ENCODE peak calls at places on chromosomes 4 and X, in eight cellular contexts. O, W, H, G, L, P, V and T are unnamed samples.

GRCh38 chr4:74682567-74683359 is 111.6 kb downstream of the BTC start:
- DNase-seq in O (no peak), W (peak), H (peak), G (peak), L (peak), P (peak), V (peak), T (no peak)

GRCh38 chrX:41984628-41985027 is 61.3 kb upstream of the CASK start:
- DNase-seq in O (no peak), W (no peak), H (no peak), G (no peak), L (no peak), P (no peak), V (no peak), T (no peak)

GRCh38 chr4:17335371-17335770 is 176.5 kb downstream of the QDPR start:
- DNase-seq in O (no peak), W (no peak), H (no peak), G (no peak), L (no peak), P (no peak), V (no peak), T (no peak)

GRCh38 chr4:166512267-166512666 is 639.2 kb downstream of the TLL1 start:
- DNase-seq in O (no peak), W (no peak), H (no peak), G (no peak), L (no peak), P (no peak), V (no peak), T (no peak)

GRCh38 chrX:45767021-45767491 is 566.4 kb upstream of the DIPK2B start:
- DNase-seq in O (no peak), W (peak), H (peak), G (no peak), L (no peak), P (peak), V (peak), T (no peak)

GRCh38 chr4:89158884-89159503 is 47.7 kb downstream of the TIGD2 start:
- DNase-seq in O (no peak), W (peak), H (peak), G (no peak), L (no peak), P (peak), V (peak), T (no peak)

GRCh38 chr4:169922632-169923276 is 103.4 kb downstream of the MFAP3L start:
- DNase-seq in O (no peak), W (no peak), H (peak), G (peak), L (no peak), P (peak), V (no peak), T (no peak)

GRCh38 chrX:107348051-107348450 is 101.4 kb upstream of the FRMPD3 start:
- DNase-seq in O (no peak), W (no peak), H (no peak), G (no peak), L (no peak), P (no peak), V (no peak), T (no peak)

GRCh38 chr4:161920304-161921052 is 243.3 kb downstream of the FSTL5 start:
- DNase-seq in O (no peak), W (no peak), H (no peak), G (no peak), L (no peak), P (no peak), V (no peak), T (no peak)

GRCh38 chr4:85744950-85745349 is 270.0 kb downstream of the ARHGAP24 start:
- DNase-seq in O (no peak), W (no peak), H (no peak), G (no peak), L (no peak), P (no peak), V (no peak), T (no peak)

GRCh38 chr4:105683038-105683437 is 25.5 kb downstream of the INTS12 start:
- DNase-seq in O (peak), W (no peak), H (no peak), G (peak), L (no peak), P (no peak), V (no peak), T (no peak)

GRCh38 chr4:25786497-25787065 is 76.2 kb downstream of the SEL1L3 start:
- DNase-seq in O (no peak), W (no peak), H (no peak), G (no peak), L (no peak), P (no peak), V (peak), T (no peak)

GRCh38 chr4:41455215-41455614 is 82.7 kb upstream of the LIMCH1 start:
- DNase-seq in O (no peak), W (no peak), H (no peak), G (no peak), L (no peak), P (no peak), V (no peak), T (no peak)

GRCh38 chr4:42767669-42768068 is 110.8 kb upstream of the ATP8A1 start:
- DNase-seq in O (no peak), W (no peak), H (no peak), G (no peak), L (no peak), P (no peak), V (no peak), T (no peak)

GRCh38 chr4:101857176-101857575 is 66.6 kb downstream of the BANK1 start:
- DNase-seq in O (no peak), W (no peak), H (peak), G (no peak), L (no peak), P (peak), V (no peak), T (no peak)

GRCh38 chrX:107672955-107673378 is 44.7 kb downstream of the PRPS1 start:
- DNase-seq in O (peak), W (peak), H (peak), G (peak), L (peak), P (peak), V (peak), T (peak)

GRCh38 chrX:137194164-137194563 is 160.4 kb upstream of the GPR101 start:
- DNase-seq in O (no peak), W (peak), H (peak), G (no peak), L (no peak), P (peak), V (peak), T (no peak)

GRCh38 chrX:9611436-9612145 is 146.7 kb downstream of the TBL1X start:
- DNase-seq in O (no peak), W (no peak), H (no peak), G (no peak), L (no peak), P (no peak), V (no peak), T (no peak)

GRCh38 chr4:185738038-185738552 is 73.9 kb downstream of the SORBS2 start:
- DNase-seq in O (no peak), W (peak), H (peak), G (no peak), L (no peak), P (peak), V (peak), T (no peak)

GRCh38 chr4:12179264-12179616 is 750.5 kb upstream of the HS3ST1 start:
- DNase-seq in O (no peak), W (no peak), H (no peak), G (no peak), L (no peak), P (no peak), V (no peak), T (no peak)

GRCh38 chrX:83845397-83845796 is 15.5 kb upstream of the CYLC1 start:
- DNase-seq in O (no peak), W (peak), H (peak), G (peak), L (no peak), P (peak), V (peak), T (no peak)

GRCh38 chr4:40363382-40363920 is 28.3 kb downstream of the CHRNA9 start:
- DNase-seq in O (no peak), W (no peak), H (no peak), G (peak), L (no peak), P (no peak), V (no peak), T (no peak)

GRCh38 chr4:132860976-132861375 is 288.1 kb upstream of the PCDH10 start:
- DNase-seq in O (no peak), W (no peak), H (no peak), G (no peak), L (no peak), P (no peak), V (no peak), T (no peak)

GRCh38 chrX:34863906-34864305 is 78.7 kb upstream of the FAM47B start:
- DNase-seq in O (no peak), W (no peak), H (no peak), G (no peak), L (no peak), P (no peak), V (no peak), T (no peak)

GRCh38 chr4:41438564-41438963 is 99.4 kb upstream of the LIMCH1 start:
- DNase-seq in O (no peak), W (no peak), H (no peak), G (no peak), L (no peak), P (no peak), V (no peak), T (no peak)

GRCh38 chr4:143358923-143359694 is 22.4 kb downstream of the GAB1 start:
- DNase-seq in O (peak), W (peak), H (peak), G (peak), L (no peak), P (peak), V (peak), T (no peak)

GRCh38 chrX:8364369-8365141 is 100.1 kb upstream of the VCX3B start:
- DNase-seq in O (peak), W (no peak), H (peak), G (peak), L (no peak), P (peak), V (no peak), T (no peak)

GRCh38 chrX:78063687-78064086 is 40.4 kb upstream of the PGK1 start:
- DNase-seq in O (no peak), W (peak), H (no peak), G (no peak), L (no peak), P (no peak), V (no peak), T (no peak)

GRCh38 chrX:41723305-41723704 is 676 bp upstream of the GPR82 start:
- DNase-seq in O (no peak), W (peak), H (peak), G (no peak), L (no peak), P (peak), V (peak), T (no peak)

GRCh38 chr4:158929939-158930344 is 161.1 kb downstream of the FNIP2 start:
- DNase-seq in O (no peak), W (peak), H (no peak), G (no peak), L (no peak), P (no peak), V (no peak), T (no peak)

DNA sequence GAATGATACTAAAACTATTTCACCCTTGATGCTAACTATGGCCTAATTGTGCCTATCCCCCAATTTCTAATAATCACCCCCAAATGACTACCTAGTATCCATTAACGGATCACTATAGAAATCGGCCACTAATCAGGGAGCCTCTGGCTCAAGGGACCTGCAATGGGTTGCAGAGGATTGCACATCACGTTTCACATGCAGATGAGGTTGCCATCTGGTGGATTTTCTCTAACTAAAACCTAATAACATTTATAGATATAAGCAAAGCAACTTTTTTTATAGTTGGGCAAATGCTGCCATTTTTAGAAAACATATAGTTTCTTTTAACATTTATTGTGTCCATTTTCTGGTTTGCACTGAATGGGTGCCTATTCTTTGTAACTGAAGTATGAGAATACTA is 28.3 kb upstream of the ALG13 start:
- DNase-seq in O (no peak), W (peak), H (no peak), G (no peak), L (no peak), P (peak), V (no peak), T (no peak)
- TF ChIP-seq CTCF in O (no peak), W (peak), H (no peak), G (no peak), L (no peak), P (no peak), V (no peak), T (no peak)

DNA sequence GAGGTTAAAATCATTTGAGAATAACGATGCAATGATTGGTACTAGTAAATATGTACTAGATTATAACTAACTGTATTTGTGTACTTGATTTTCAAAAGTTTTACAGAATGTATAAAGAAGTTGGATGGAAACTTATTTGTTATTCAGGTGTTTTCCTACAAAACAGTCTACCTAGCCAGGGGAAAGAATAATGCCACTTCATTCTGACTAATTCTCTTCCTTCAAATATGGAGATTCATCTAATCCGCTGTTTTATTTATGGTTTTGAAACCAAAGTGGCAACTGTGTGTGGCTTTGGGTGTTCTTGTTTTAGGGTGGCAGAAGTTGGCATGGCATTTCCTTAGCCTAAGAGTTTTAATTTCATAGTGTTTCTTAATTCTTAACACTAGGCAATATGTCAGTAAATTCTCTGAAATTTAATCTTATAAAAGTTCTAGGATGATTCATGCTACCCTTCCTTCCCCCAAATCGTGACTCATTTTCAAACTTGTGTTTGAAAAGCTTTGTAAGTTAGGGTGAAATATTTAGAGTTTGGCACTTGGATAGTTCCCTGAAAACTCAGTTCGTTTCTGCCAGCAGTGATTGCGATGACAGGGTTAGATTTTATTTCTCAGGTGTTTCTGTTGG is 62.6 kb downstream of the DCLK2 start:
- DNase-seq in O (no peak), W (peak), H (peak), G (no peak), L (no peak), P (peak), V (peak), T (no peak)
- H3K4me3 ChIP-seq in O (no peak), W (no peak), H (no peak), G (no peak), L (no peak), P (no peak), V (no peak), T (no peak)

GRCh38 chrX:13506574-13506973 is 62.8 kb upstream of the EGFL6 start:
- DNase-seq in O (peak), W (peak), H (peak), G (no peak), L (no peak), P (peak), V (peak), T (no peak)
- TF ChIP-seq CTCF in O (peak), W (peak), H (peak), G (peak), L (peak), P (peak), V (peak), T (peak)

GRCh38 chrX:21657318-21658151 is 595 bp downstream of the KLHL34 start:
- DNase-seq in O (no peak), W (no peak), H (no peak), G (no peak), L (no peak), P (no peak), V (no peak), T (no peak)
- H3K4me3 ChIP-seq in O (no peak), W (no peak), H (no peak), G (no peak), L (no peak), P (no peak), V (no peak), T (peak)

DNA sequence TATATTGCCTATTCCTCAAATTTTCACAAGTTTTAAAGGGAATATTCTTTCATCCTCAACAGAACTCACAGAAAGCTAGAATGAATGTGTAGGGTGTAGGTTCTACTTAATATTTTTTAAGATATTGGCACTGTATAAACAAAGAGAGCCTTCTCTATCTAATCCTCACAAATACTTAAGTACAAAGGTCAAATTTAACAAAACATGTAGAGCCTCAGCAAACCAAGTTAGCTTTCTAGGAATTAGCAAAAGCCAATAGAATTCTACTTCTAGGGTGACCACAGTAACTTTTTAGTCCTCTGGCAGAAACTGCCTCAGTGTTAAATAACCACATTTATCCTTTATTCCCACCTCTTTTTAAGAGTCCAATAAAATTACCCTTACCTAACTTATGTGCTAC is 19.3 kb downstream of the DHX15 start:
- DNase-seq in O (no peak), W (peak), H (no peak), G (no peak), L (no peak), P (no peak), V (no peak), T (no peak)
- TF ChIP-seq CTCF in O (no peak), W (no peak), H (no peak), G (no peak), L (no peak), P (no peak), V (no peak), T (no peak)

GRCh38 chr4:1176398-1177273 is 4.3 kb upstream of the SPON2 start:
- DNase-seq in O (no peak), W (no peak), H (no peak), G (no peak), L (no peak), P (no peak), V (no peak), T (no peak)
- H3K4me3 ChIP-seq in O (no peak), W (no peak), H (no peak), G (no peak), L (no peak), P (no peak), V (no peak), T (no peak)

DNA sequence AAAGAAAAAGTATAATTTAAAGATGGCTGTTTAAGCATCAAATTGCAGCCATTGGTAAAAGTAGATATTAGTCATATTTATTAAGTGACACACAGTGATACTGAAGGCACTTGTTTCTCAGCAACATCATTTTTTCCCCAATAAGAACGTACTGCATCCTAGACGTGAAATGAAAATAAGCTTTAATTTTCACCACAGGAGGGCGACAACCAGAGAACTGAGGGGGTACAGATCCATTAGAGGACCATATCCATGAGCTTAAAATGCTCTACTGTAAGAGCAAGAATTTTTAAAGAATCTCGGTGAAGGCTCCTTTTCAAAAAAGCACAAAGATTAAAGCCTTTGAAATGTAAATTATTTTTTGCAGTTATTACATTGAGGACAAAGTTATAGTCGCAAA is 33.4 kb downstream of the FRG1 start:
- DNase-seq in O (no peak), W (peak), H (peak), G (no peak), L (no peak), P (peak), V (no peak), T (no peak)
- TF ChIP-seq CTCF in O (no peak), W (peak), H (no peak), G (no peak), L (no peak), P (peak), V (peak), T (no peak)

GRCh38 chr4:27819261-27819660 is 958.6 kb downstream of the STIM2 start:
- DNase-seq in O (no peak), W (no peak), H (no peak), G (no peak), L (no peak), P (no peak), V (no peak), T (no peak)
- H3K4me3 ChIP-seq in O (no peak), W (no peak), H (no peak), G (no peak), L (no peak), P (no peak), V (no peak), T (no peak)

DNA sequence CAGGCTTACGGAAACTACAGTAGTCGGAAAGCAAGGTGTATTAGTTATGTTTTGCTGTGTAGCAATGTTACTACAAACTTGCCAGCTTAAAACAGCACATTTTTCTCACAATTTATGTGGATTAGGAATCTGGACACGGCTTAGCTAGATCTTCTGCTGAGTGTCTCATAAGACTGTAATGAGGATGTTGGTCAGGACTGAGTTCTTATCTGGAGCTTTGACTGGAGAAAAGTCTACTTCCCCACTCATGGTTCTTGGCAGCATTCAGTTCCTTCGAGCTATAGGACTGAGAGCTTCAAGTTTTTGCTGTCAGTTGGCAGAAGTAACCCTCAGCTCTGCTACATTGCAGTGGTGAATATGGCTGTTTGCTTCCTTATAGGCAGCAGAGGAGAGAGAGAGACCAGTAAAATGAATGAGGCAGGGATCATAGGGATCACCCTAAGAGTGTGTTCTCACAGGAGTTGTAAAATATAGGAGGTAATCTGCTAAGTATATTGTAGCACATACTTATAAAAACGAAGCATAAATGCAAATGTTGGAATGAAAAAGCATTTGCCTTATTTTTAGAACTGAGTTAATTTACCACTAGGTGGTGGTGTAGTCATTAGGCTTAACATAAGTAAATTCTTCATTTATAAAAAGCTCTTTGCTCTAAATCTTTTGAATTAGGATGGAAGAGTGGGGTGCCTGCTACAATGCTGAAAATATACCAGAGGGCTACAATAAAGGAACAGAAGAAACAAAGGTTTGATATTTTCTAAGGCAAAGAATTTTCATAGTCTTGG is 38.6 kb downstream of the ALG13 start:
- DNase-seq in O (no peak), W (peak), H (peak), G (no peak), L (no peak), P (peak), V (peak), T (no peak)
- TF ChIP-seq CTCF in O (peak), W (peak), H (peak), G (no peak), L (no peak), P (peak), V (peak), T (no peak)

GRCh38 chrX:148416931-148417330 is 83.5 kb upstream of the AFF2 start:
- DNase-seq in O (no peak), W (no peak), H (peak), G (no peak), L (no peak), P (peak), V (no peak), T (no peak)
- H3K4me3 ChIP-seq in O (no peak), W (no peak), H (no peak), G (no peak), L (no peak), P (no peak), V (no peak), T (no peak)